ENCODE peak calls at places on chromosomes 1 and 21, in five cellular contexts. Q, I, M, D and N are unnamed samples.

GRCh38 chr21:42962360-42963007 is 11.9 kb upstream of the PKNOX1 start:
- DNase-seq in D (no peak), M (no peak), Q (no peak), I (no peak), N (no peak)

GRCh38 chr1:39275836-39276507 is 71.5 kb downstream of the MACF1 start:
- DNase-seq in M (no peak), I (no peak), Q (no peak), D (no peak), N (no peak)

GRCh38 chr1:51906306-51907078 is 28.0 kb upstream of the NRDC start:
- DNase-seq in I (no peak), Q (no peak), D (no peak), M (no peak), N (no peak)

GRCh38 chr1:17010601-17011438 is 908 bp downstream of the ATP13A2 start:
- DNase-seq in Q (peak), M (no peak), I (no peak), D (no peak), N (no peak)

GRCh38 chr1:185603158-185603557 is 131.0 kb upstream of the HMCN1 start:
- DNase-seq in I (peak), D (no peak), Q (no peak), M (no peak), N (peak)

GRCh38 chr1:59673575-59674467 is 140.9 kb upstream of the HOOK1 start:
- DNase-seq in I (no peak), D (no peak), M (no peak), Q (no peak), N (no peak)

GRCh38 chr1:6922096-6922931 is 137.1 kb downstream of the CAMTA1 start:
- DNase-seq in I (no peak), Q (no peak), D (peak), M (no peak), N (no peak)

GRCh38 chr1:82392513-82392912 is 591.8 kb downstream of the ADGRL2 start:
- DNase-seq in M (no peak), I (no peak), D (no peak), Q (no peak), N (no peak)

GRCh38 chr1:31122779-31123178 is 57.3 kb upstream of the PUM1 start:
- DNase-seq in I (no peak), Q (no peak), M (no peak), D (no peak), N (no peak)

GRCh38 chr1:205983925-205984725 is 19.1 kb downstream of the RAB7B start:
- DNase-seq in D (peak), M (no peak), I (no peak), Q (no peak), N (no peak)

GRCh38 chr1:3229081-3229725 is 160.2 kb downstream of the PRDM16 start:
- DNase-seq in M (no peak), D (no peak), I (no peak), Q (no peak), N (no peak)